ENCODE peak calls at places on chromosome X, in seven cellular contexts. T, U, A, P, K, C and L are unnamed samples.

GRCh38 chrX:115535844-115536243 is 25.1 kb upstream of the PLS3 start:
- DNase-seq in T (no peak), U (no peak), A (no peak), P (peak), K (no peak), C (no peak), L (no peak)

GRCh38 chrX:153723351-153724251 is 586 bp downstream of the BCAP31 start:
- DNase-seq in T (peak), U (peak), A (peak), P (peak), K (peak), C (peak), L (no peak)

GRCh38 chrX:99371976-99372595 is 1038.0 kb downstream of the PCDH19 start:
- DNase-seq in T (no peak), U (no peak), A (no peak), P (no peak), K (no peak), C (no peak), L (no peak)

GRCh38 chrX:135973025-135973547 is 702 bp downstream of the MMGT1 start:
- DNase-seq in T (no peak), U (no peak), A (no peak), P (peak), K (peak), C (no peak), L (no peak)

GRCh38 chrX:107227780-107228485 is 21.5 kb downstream of the DNAAF6 start:
- DNase-seq in T (no peak), U (no peak), A (no peak), P (no peak), K (no peak), C (no peak), L (no peak)

GRCh38 chrX:119391279-119391678 is 7.9 kb upstream of the SLC25A43 start:
- DNase-seq in T (no peak), U (no peak), A (no peak), P (peak), K (peak), C (peak), L (no peak)

GRCh38 chrX:8413279-8413678 is 51.4 kb upstream of the VCX3B start:
- DNase-seq in T (no peak), U (no peak), A (no peak), P (no peak), K (no peak), C (no peak), L (no peak)

GRCh38 chrX:103538728-103539127 is 19.4 kb upstream of the RAB40A start:
- DNase-seq in T (no peak), U (no peak), A (no peak), P (no peak), K (no peak), C (no peak), L (peak)

GRCh38 chrX:119237526-119238035 is 1.5 kb downstream of the PGRMC1 start:
- DNase-seq in T (no peak), U (peak), A (no peak), P (peak), K (no peak), C (no peak), L (no peak)

GRCh38 chrX:20653070-20653469 is 386.4 kb upstream of the RPS6KA3 start:
- DNase-seq in T (no peak), U (no peak), A (no peak), P (peak), K (no peak), C (no peak), L (no peak)

GRCh38 chrX:39112143-39112542 is 310.9 kb downstream of the MID1IP1 start:
- DNase-seq in T (no peak), U (no peak), A (no peak), P (peak), K (no peak), C (no peak), L (no peak)

GRCh38 chrX:23844502-23845138 is 61.6 kb downstream of the SAT1 start:
- DNase-seq in T (no peak), U (no peak), A (no peak), P (peak), K (no peak), C (no peak), L (no peak)

GRCh38 chrX:124362761-124363160 is 16.4 kb downstream of the SH2D1A start:
- DNase-seq in T (no peak), U (no peak), A (no peak), P (no peak), K (no peak), C (no peak), L (no peak)

GRCh38 chrX:149950681-149951080 is 12.4 kb upstream of the EOLA2 start:
- DNase-seq in T (no peak), U (no peak), A (no peak), P (peak), K (peak), C (peak), L (peak)

GRCh38 chrX:48083212-48083611 is 11.8 kb upstream of the ZNF630 start:
- DNase-seq in T (peak), U (peak), A (peak), P (peak), K (peak), C (peak), L (peak)

GRCh38 chrX:80807606-80808159 is 2.0 kb downstream of the BRWD3 start:
- DNase-seq in T (no peak), U (no peak), A (no peak), P (peak), K (no peak), C (peak), L (no peak)

GRCh38 chrX:134551365-134552095 is 91.6 kb downstream of the HPRT1 start:
- DNase-seq in T (no peak), U (no peak), A (no peak), P (peak), K (peak), C (no peak), L (no peak)

GRCh38 chrX:119654112-119654531 is 38.8 kb downstream of the SEPTIN6 start:
- DNase-seq in T (no peak), U (peak), A (no peak), P (peak), K (no peak), C (no peak), L (peak)

GRCh38 chrX:32708542-32708941 is 502.8 kb downstream of the DMD start:
- DNase-seq in T (no peak), U (no peak), A (no peak), P (no peak), K (no peak), C (no peak), L (no peak)

GRCh38 chrX:3699841-3700381 is 13.5 kb downstream of the PRKX start:
- DNase-seq in T (no peak), U (no peak), A (no peak), P (peak), K (no peak), C (peak), L (no peak)

GRCh38 chrX:33923262-33923661 is 208.9 kb downstream of the FAM47A start:
- DNase-seq in T (no peak), U (no peak), A (no peak), P (no peak), K (no peak), C (no peak), L (no peak)

GRCh38 chrX:106177106-106177981 is 9.2 kb downstream of the PWWP3B start:
- DNase-seq in T (no peak), U (peak), A (no peak), P (no peak), K (no peak), C (no peak), L (peak)

GRCh38 chrX:135389717-135390116 is 32.0 kb upstream of the SMIM10L2A start:
- DNase-seq in T (no peak), U (no peak), A (no peak), P (peak), K (no peak), C (no peak), L (no peak)

GRCh38 chrX:37603938-37604409 is 32.5 kb downstream of the LANCL3 start:
- DNase-seq in T (no peak), U (no peak), A (no peak), P (no peak), K (no peak), C (no peak), L (no peak)

GRCh38 chrX:123736333-123736921 is 3.6 kb upstream of the THOC2 start:
- DNase-seq in T (no peak), U (no peak), A (no peak), P (peak), K (peak), C (no peak), L (peak)

GRCh38 chrX:71492086-71493065 is 40.5 kb upstream of the OGT start:
- DNase-seq in T (peak), U (no peak), A (no peak), P (peak), K (peak), C (no peak), L (no peak)

GRCh38 chrX:103573205-103573604 is 12.1 kb upstream of the TCEAL4 start:
- DNase-seq in T (no peak), U (peak), A (peak), P (no peak), K (no peak), C (no peak), L (no peak)

GRCh38 chrX:43733699-43734098 is 77.6 kb downstream of the MAOA start:
- DNase-seq in T (no peak), U (no peak), A (no peak), P (no peak), K (no peak), C (no peak), L (no peak)

GRCh38 chrX:53284684-53285447 is 3.5 kb upstream of the IQSEC2 start:
- DNase-seq in T (peak), U (peak), A (peak), P (peak), K (peak), C (peak), L (no peak)

GRCh38 chrX:130079824-130080406 is 30.4 kb downstream of the ELF4 start:
- DNase-seq in T (peak), U (peak), A (peak), P (peak), K (peak), C (peak), L (peak)

GRCh38 chrX:49102221-49102620 is 21.3 kb downstream of the GPKOW start:
- DNase-seq in T (no peak), U (no peak), A (no peak), P (no peak), K (no peak), C (no peak), L (no peak)

GRCh38 chrX:146259207-146259606 is 441.6 kb downstream of the SLITRK2 start:
- DNase-seq in T (no peak), U (no peak), A (no peak), P (no peak), K (no peak), C (no peak), L (no peak)

GRCh38 chrX:41300758-41301437 is 33.1 kb upstream of the DDX3X start:
- DNase-seq in T (no peak), U (no peak), A (no peak), P (peak), K (no peak), C (no peak), L (no peak)

GRCh38 chrX:136170109-136170800 is 22.9 kb downstream of the FHL1 start:
- DNase-seq in T (no peak), U (no peak), A (no peak), P (peak), K (no peak), C (no peak), L (no peak)

GRCh38 chrX:110062919-110063318 is 60.0 kb downstream of the TMEM164 start:
- DNase-seq in T (no peak), U (no peak), A (no peak), P (no peak), K (no peak), C (no peak), L (no peak)

GRCh38 chrX:145816607-145817298 is 876 bp upstream of the SLITRK2 start:
- DNase-seq in T (no peak), U (peak), A (no peak), P (no peak), K (no peak), C (no peak), L (no peak)

GRCh38 chrX:109533631-109534030 is 3.0 kb upstream of the NXT2 start:
- DNase-seq in T (no peak), U (no peak), A (no peak), P (peak), K (no peak), C (no peak), L (no peak)

GRCh38 chrX:24487576-24487975 is 22.5 kb downstream of the PDK3 start:
- DNase-seq in T (no peak), U (no peak), A (no peak), P (no peak), K (no peak), C (no peak), L (no peak)

GRCh38 chrX:129654652-129655546 is at the start of gene APLN:
- DNase-seq in T (no peak), U (peak), A (peak), P (peak), K (peak), C (peak), L (no peak)

GRCh38 chrX:72108666-72109065 is 23.0 kb downstream of the RTL5 start:
- DNase-seq in T (no peak), U (peak), A (no peak), P (no peak), K (no peak), C (no peak), L (no peak)